ENCODE peak calls at places on chromosomes 16 and 17, in five cellular contexts. N is HEK293T, C is SK-N-SH, Q is GM12878, U is HepG2. O is an unnamed sample.

GRCh38 chr16:12016166-12016947 is 39.8 kb downstream of the SNX29 start:
- DNase-seq in U (no peak), C (no peak), Q (no peak), N (no peak), O (no peak)

GRCh38 chr16:1761751-1762150 is 9.6 kb downstream of the NME3 start:
- DNase-seq in N (no peak), U (no peak), Q (no peak), C (no peak), O (no peak)

GRCh38 chr16:1929105-1929504 is 10.9 kb upstream of the HS3ST6 start:
- DNase-seq in U (no peak), N (no peak), C (peak; percentile 87), Q (no peak), O (peak; percentile 62)

GRCh38 chr17:65557349-65558310 is 3.8 kb downstream of the AXIN2 start:
- DNase-seq in N (no peak), C (no peak), Q (no peak), U (peak; percentile 99), O (no peak)

GRCh38 chr16:67733734-67734470 is 14.8 kb upstream of the GFOD2 start:
- DNase-seq in U (no peak), C (no peak), N (no peak), Q (no peak), O (no peak)

GRCh38 chr17:41777579-41778188 is 8.8 kb downstream of the JUP start:
- DNase-seq in U (peak; percentile 77), N (peak; percentile 42), C (peak; percentile 74), Q (no peak), O (no peak)

GRCh38 chr16:50369133-50369804 is 481 bp upstream of the BRD7 start:
- DNase-seq in Q (no peak), U (no peak), C (no peak), N (no peak), O (peak; percentile 37)

GRCh38 chr17:4003501-4004421 is 39.5 kb upstream of the ATP2A3 start:
- DNase-seq in Q (no peak), N (no peak), U (peak; percentile 70), C (peak; percentile 49), O (no peak)

GRCh38 chr17:58315750-58316149 is 12.8 kb downstream of the TSPOAP1 start:
- DNase-seq in U (no peak), Q (no peak), C (no peak), N (no peak), O (no peak)

GRCh38 chr17:55332296-55333041 is 67.7 kb downstream of the HLF start:
- DNase-seq in U (no peak), Q (no peak), N (no peak), C (no peak), O (no peak)

GRCh38 chr17:74332763-74333220 is 6.8 kb downstream of the KIF19 start:
- DNase-seq in C (no peak), U (no peak), N (no peak), Q (no peak), O (peak; percentile 87)

GRCh38 chr17:79799174-79799537 is 2.3 kb upstream of the CBX8 start:
- DNase-seq in C (peak; percentile 35), N (no peak), Q (no peak), U (no peak), O (no peak)
- TF ChIP-seq FOXM1 in C (no peak), N (no peak), Q (no peak), U (no peak), O (no peak)

DNA sequence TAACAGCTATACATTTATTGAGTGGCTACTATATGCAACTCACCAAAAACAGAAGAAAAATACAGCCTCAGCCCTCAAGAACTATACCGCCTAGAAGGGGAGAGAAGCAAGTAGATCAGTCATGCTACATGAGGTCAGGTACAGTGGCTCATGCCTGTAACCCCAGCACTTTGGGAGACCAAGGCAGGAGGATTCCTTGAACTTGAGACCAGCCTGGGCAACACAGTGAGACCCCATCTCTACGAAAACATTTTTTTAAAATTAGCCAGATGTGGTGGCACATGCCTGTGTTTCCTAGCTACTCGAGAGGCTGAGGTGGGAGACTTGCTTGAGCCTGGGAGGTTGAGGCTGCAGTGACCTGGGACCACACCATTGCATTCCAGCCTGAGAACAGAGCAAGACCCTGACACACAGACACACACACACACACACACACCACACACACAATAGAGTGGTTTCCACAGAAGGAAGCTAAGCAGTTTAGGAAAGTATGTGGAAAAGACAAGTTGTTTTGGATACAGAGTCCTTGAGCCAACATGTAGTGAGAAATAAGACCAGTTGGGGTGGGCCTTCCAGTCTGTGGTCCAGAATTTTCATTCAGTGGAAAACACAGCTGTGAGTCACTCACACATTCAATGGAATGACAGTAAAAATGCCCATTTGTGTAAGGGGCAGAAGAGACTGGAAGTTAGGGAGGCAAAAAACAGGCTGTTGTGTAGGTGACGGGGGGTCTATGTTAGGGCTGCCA is 10.8 kb upstream of the SNTB2 start:
- DNase-seq in U (no peak), Q (no peak), C (no peak), N (no peak), O (no peak)
- TF ChIP-seq FOXM1 in U (no peak), Q (no peak), C (no peak), N (no peak), O (no peak)

GRCh38 chr17:77602062-77602746 is 356.3 kb upstream of the TNRC6C start:
- DNase-seq in Q (no peak), N (no peak), U (no peak), C (peak; percentile 59), O (no peak)
- TF ChIP-seq FOXM1 in Q (no peak), N (no peak), U (no peak), C (no peak), O (no peak)

DNA sequence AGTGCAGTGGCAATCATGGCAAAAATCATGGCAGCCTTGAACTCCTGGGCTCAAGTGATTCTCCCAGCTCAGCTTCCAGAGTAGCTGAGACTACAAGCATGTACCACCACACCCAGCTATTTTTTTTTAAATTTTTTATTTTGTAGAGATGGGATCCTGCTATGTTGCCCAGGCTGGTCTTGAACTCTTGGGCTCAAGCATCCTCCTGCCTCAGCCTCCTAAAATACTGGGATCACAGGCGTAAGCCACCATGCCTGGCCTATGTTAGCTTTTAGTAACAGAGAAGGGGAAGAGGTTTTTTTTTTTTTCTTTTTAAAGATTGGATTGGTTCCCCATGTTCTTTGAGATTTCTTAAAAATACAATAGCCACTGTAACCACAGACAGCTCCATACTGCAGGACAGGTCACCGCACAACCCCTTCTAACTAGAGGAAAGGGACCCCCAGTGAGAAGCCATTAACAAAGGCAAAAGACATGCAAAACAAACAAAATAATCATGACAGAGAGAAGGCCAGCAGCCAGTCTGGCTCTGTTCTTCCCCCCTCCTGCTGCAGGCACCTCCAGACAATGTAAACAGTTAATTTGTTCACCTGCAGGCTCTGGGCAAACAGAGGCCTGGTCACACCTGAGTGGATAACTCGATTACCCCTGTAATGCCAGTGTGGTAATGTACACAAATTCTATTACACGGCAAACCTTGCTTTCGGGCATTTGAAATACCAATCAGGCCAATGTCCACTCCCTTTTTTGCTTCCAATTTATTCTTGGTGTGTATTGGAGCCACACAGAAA is 52.8 kb downstream of the SNX11 start:
- DNase-seq in U (no peak), Q (no peak), C (no peak), N (no peak), O (no peak)
- TF ChIP-seq FOXM1 in U (no peak), Q (no peak), C (no peak), N (no peak), O (no peak)

DNA sequence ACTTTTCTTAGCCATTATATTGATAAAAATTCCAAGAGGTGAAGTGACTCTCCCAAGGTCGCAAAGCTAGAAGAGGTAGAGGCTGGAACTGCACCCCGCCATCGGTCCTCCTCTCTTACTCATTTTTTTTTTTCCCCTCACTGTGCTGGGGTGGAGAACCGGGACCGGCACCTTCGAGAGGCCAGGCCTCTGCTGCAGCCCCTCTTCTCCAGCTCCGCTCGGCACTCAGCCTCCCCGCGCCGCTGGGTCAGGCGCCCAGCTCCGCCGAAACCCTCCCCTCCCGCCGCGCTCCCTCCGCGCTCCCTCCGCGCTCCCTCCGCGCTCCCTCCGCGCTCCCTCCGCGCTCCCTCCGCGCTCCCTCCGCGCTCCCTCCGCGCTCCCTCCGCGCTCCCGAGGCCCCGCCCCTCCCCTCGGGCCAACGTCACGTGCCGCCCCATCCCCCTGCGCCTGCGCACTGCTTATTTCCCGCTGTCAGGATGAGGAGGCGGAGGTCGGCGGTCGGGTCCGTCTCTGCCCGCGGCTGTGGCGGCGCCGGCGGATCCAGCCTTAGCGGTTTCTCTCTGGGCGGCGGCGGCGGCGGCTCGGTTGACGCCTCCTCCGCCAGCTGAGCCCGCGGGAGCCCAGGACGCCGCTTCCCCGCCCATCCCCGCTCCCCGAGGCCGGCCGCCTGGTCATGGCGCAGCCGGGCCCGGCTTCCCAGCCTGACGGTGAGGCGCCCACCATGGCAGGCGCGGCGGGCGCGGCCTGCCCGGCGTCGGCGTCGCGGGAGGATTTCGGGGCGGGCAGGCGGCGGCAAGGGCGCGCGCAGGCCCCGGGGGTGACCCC is at the start of gene RABEP1:
- DNase-seq in N (peak; percentile 94), U (peak; percentile 75), C (peak; percentile 97), Q (peak; percentile 46), O (peak; percentile 92)
- TF ChIP-seq FOXM1 in N (no peak), U (no peak), C (no peak), Q (no peak), O (no peak)

GRCh38 chr17:78559749-78560368 is 17.3 kb downstream of the DNAH17 start:
- DNase-seq in U (no peak), Q (no peak), C (no peak), N (no peak), O (peak; percentile 57)
- TF ChIP-seq FOXM1 in U (no peak), Q (no peak), C (no peak), N (no peak), O (no peak)

DNA sequence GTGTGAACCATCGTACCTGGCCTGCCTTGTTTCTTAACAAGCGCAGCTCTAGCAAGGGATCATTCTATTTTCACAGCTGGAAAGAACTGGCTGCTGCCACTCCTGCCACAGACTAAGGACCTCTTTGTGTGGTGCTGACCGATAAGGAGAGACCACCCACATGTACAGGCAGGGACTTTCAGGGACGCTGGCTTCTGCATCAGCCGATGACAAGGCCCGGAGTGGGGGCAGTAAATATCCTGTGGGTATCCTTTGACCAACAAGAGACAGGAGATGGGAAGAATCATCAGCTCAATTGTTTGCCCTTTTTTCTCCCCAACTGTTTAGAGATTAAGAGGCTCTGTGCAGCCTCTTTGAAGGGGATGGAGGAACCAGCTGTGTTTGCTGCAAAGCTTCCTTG is 9.2 kb upstream of the ITPRIPL2 start:
- DNase-seq in N (no peak), C (no peak), U (no peak), Q (no peak), O (no peak)
- TF ChIP-seq FOXM1 in N (no peak), C (no peak), U (no peak), Q (no peak), O (no peak)

GRCh38 chr17:82457790-82458129 is 781 bp upstream of the NARF start:
- DNase-seq in U (no peak), C (no peak), N (no peak), Q (peak; percentile 78), O (no peak)
- TF ChIP-seq FOXM1 in U (no peak), C (no peak), N (no peak), Q (no peak), O (no peak)